ENCODE peak calls at places on chromosomes 3 and 15, in six cellular contexts. One of them, this sample, is unnamed.

GRCh38 chr3:99774467-99774866 is 43.2 kb upstream of the CMSS1 start:
- DNase-seq in NCI-H460: no peak
- DNase-seq in effector CD4-positive, alpha-beta T cell: no peak
- DNase-seq in NCI-H1092: no peak
- DNase-seq in PC-3: peak; percentile 72
- DNase-seq in activated effector memory CD4-positive, alpha-beta T cell treated with Interleukin-2 at 50 U/mL for 16 hours: no peak
- DNase-seq in this sample: peak; percentile 16

GRCh38 chr15:25238716-25239470 is 199.9 kb downstream of the UBE3A start:
- DNase-seq in NCI-H460: no peak
- DNase-seq in effector CD4-positive, alpha-beta T cell: no peak
- DNase-seq in NCI-H1092: no peak
- DNase-seq in PC-3: no peak
- DNase-seq in activated effector memory CD4-positive, alpha-beta T cell treated with Interleukin-2 at 50 U/mL for 16 hours: no peak
- DNase-seq in this sample: no peak

GRCh38 chr3:78900426-78900825 is 867.4 kb downstream of the ROBO1 start:
- DNase-seq in NCI-H460: no peak
- DNase-seq in effector CD4-positive, alpha-beta T cell: no peak
- DNase-seq in NCI-H1092: no peak
- DNase-seq in PC-3: no peak
- DNase-seq in activated effector memory CD4-positive, alpha-beta T cell treated with Interleukin-2 at 50 U/mL for 16 hours: no peak
- DNase-seq in this sample: no peak

GRCh38 chr3:141933421-141934300 is 57.2 kb downstream of the ATP1B3 start:
- DNase-seq in NCI-H460: no peak
- DNase-seq in effector CD4-positive, alpha-beta T cell: no peak
- DNase-seq in NCI-H1092: no peak
- DNase-seq in PC-3: no peak
- DNase-seq in activated effector memory CD4-positive, alpha-beta T cell treated with Interleukin-2 at 50 U/mL for 16 hours: no peak
- DNase-seq in this sample: no peak

GRCh38 chr3:122306622-122306953 is 18.5 kb upstream of the CSTA start:
- DNase-seq in NCI-H460: no peak
- DNase-seq in effector CD4-positive, alpha-beta T cell: no peak
- DNase-seq in NCI-H1092: no peak
- DNase-seq in PC-3: no peak
- DNase-seq in activated effector memory CD4-positive, alpha-beta T cell treated with Interleukin-2 at 50 U/mL for 16 hours: no peak
- DNase-seq in this sample: no peak

GRCh38 chr15:80778964-80779657 is at the start of gene CEMIP:
- DNase-seq in NCI-H460: peak; percentile 51
- DNase-seq in effector CD4-positive, alpha-beta T cell: no peak
- DNase-seq in NCI-H1092: peak; percentile 53
- DNase-seq in PC-3: peak; percentile 77
- DNase-seq in activated effector memory CD4-positive, alpha-beta T cell treated with Interleukin-2 at 50 U/mL for 16 hours: no peak
- DNase-seq in this sample: peak; percentile 67

GRCh38 chr3:33113772-33114621 is at the start of gene CRTAP:
- DNase-seq in NCI-H460: peak; percentile 85
- DNase-seq in effector CD4-positive, alpha-beta T cell: peak; percentile 74
- DNase-seq in NCI-H1092: peak; percentile 57
- DNase-seq in PC-3: peak; percentile 93
- DNase-seq in activated effector memory CD4-positive, alpha-beta T cell treated with Interleukin-2 at 50 U/mL for 16 hours: peak; percentile 87
- DNase-seq in this sample: peak; percentile 82

GRCh38 chr15:86163771-86164170 is 84.1 kb downstream of the AGBL1 start:
- DNase-seq in NCI-H460: no peak
- DNase-seq in effector CD4-positive, alpha-beta T cell: no peak
- DNase-seq in NCI-H1092: no peak
- DNase-seq in PC-3: no peak
- DNase-seq in activated effector memory CD4-positive, alpha-beta T cell treated with Interleukin-2 at 50 U/mL for 16 hours: no peak
- DNase-seq in this sample: no peak

GRCh38 chr3:69806735-69807438 is 67.6 kb downstream of the MITF start:
- DNase-seq in NCI-H460: no peak
- DNase-seq in effector CD4-positive, alpha-beta T cell: no peak
- DNase-seq in NCI-H1092: no peak
- DNase-seq in PC-3: peak; percentile 71
- DNase-seq in activated effector memory CD4-positive, alpha-beta T cell treated with Interleukin-2 at 50 U/mL for 16 hours: no peak
- DNase-seq in this sample: no peak

GRCh38 chr3:159669024-159669476 is 319.6 kb upstream of the IL12A start:
- DNase-seq in NCI-H460: no peak
- DNase-seq in effector CD4-positive, alpha-beta T cell: no peak
- DNase-seq in NCI-H1092: no peak
- DNase-seq in PC-3: peak; percentile 10
- DNase-seq in activated effector memory CD4-positive, alpha-beta T cell treated with Interleukin-2 at 50 U/mL for 16 hours: no peak
- DNase-seq in this sample: peak; percentile 93

GRCh38 chr3:71724584-71725278 is 471 bp downstream of the EIF4E3 start:
- DNase-seq in NCI-H460: no peak
- DNase-seq in effector CD4-positive, alpha-beta T cell: no peak
- DNase-seq in NCI-H1092: no peak
- DNase-seq in PC-3: peak; percentile 23
- DNase-seq in activated effector memory CD4-positive, alpha-beta T cell treated with Interleukin-2 at 50 U/mL for 16 hours: no peak
- DNase-seq in this sample: no peak

GRCh38 chr3:113132571-113132996 is 78.8 kb upstream of the BOC start:
- DNase-seq in NCI-H460: no peak
- DNase-seq in effector CD4-positive, alpha-beta T cell: no peak
- DNase-seq in NCI-H1092: no peak
- DNase-seq in PC-3: peak; percentile 74
- DNase-seq in activated effector memory CD4-positive, alpha-beta T cell treated with Interleukin-2 at 50 U/mL for 16 hours: no peak
- DNase-seq in this sample: peak; percentile 25

GRCh38 chr3:34056951-34057390 is 258.5 kb downstream of the PDCD6IP start:
- DNase-seq in NCI-H460: peak; percentile 30
- DNase-seq in effector CD4-positive, alpha-beta T cell: no peak
- DNase-seq in NCI-H1092: no peak
- DNase-seq in PC-3: no peak
- DNase-seq in activated effector memory CD4-positive, alpha-beta T cell treated with Interleukin-2 at 50 U/mL for 16 hours: no peak
- DNase-seq in this sample: peak; percentile 66

GRCh38 chr3:65871305-65872141 is 167.2 kb downstream of the MAGI1 start:
- DNase-seq in NCI-H460: no peak
- DNase-seq in effector CD4-positive, alpha-beta T cell: no peak
- DNase-seq in NCI-H1092: peak; percentile 67
- DNase-seq in PC-3: no peak
- DNase-seq in activated effector memory CD4-positive, alpha-beta T cell treated with Interleukin-2 at 50 U/mL for 16 hours: no peak
- DNase-seq in this sample: no peak

GRCh38 chr15:76996526-76997401 is 1.8 kb downstream of the PSTPIP1 start:
- DNase-seq in NCI-H460: no peak
- DNase-seq in effector CD4-positive, alpha-beta T cell: peak; percentile 35
- DNase-seq in NCI-H1092: no peak
- DNase-seq in PC-3: peak; percentile 41
- DNase-seq in activated effector memory CD4-positive, alpha-beta T cell treated with Interleukin-2 at 50 U/mL for 16 hours: peak; percentile 62
- DNase-seq in this sample: no peak

GRCh38 chr3:116886202-116886893 is 176.8 kb downstream of the TUSC7 start:
- DNase-seq in NCI-H460: no peak
- DNase-seq in effector CD4-positive, alpha-beta T cell: no peak
- DNase-seq in NCI-H1092: no peak
- DNase-seq in PC-3: no peak
- DNase-seq in activated effector memory CD4-positive, alpha-beta T cell treated with Interleukin-2 at 50 U/mL for 16 hours: no peak
- DNase-seq in this sample: no peak

GRCh38 chr15:77004189-77004588 is 9.3 kb downstream of the PSTPIP1 start:
- DNase-seq in NCI-H460: no peak
- DNase-seq in effector CD4-positive, alpha-beta T cell: no peak
- DNase-seq in NCI-H1092: no peak
- DNase-seq in PC-3: no peak
- DNase-seq in activated effector memory CD4-positive, alpha-beta T cell treated with Interleukin-2 at 50 U/mL for 16 hours: no peak
- DNase-seq in this sample: no peak

GRCh38 chr15:39281094-39281493 is 299.8 kb upstream of the THBS1 start:
- DNase-seq in NCI-H460: no peak
- DNase-seq in effector CD4-positive, alpha-beta T cell: no peak
- DNase-seq in NCI-H1092: no peak
- DNase-seq in PC-3: no peak
- DNase-seq in activated effector memory CD4-positive, alpha-beta T cell treated with Interleukin-2 at 50 U/mL for 16 hours: no peak
- DNase-seq in this sample: no peak

GRCh38 chr3:48435774-48436476 is 4.0 kb downstream of the CCDC51 start:
- DNase-seq in NCI-H460: peak; percentile 80
- DNase-seq in effector CD4-positive, alpha-beta T cell: peak; percentile 84
- DNase-seq in NCI-H1092: peak; percentile 60
- DNase-seq in PC-3: peak; percentile 88
- DNase-seq in activated effector memory CD4-positive, alpha-beta T cell treated with Interleukin-2 at 50 U/mL for 16 hours: peak; percentile 77
- DNase-seq in this sample: peak; percentile 72

GRCh38 chr15:48556159-48556897 is 89.2 kb downstream of the FBN1 start:
- DNase-seq in NCI-H460: no peak
- DNase-seq in effector CD4-positive, alpha-beta T cell: no peak
- DNase-seq in NCI-H1092: no peak
- DNase-seq in PC-3: no peak
- DNase-seq in activated effector memory CD4-positive, alpha-beta T cell treated with Interleukin-2 at 50 U/mL for 16 hours: no peak
- DNase-seq in this sample: no peak

GRCh38 chr15:84142888-84143337 is 92.7 kb upstream of the GOLGA6L4 start:
- DNase-seq in NCI-H460: peak; percentile 86
- DNase-seq in effector CD4-positive, alpha-beta T cell: peak; percentile 70
- DNase-seq in NCI-H1092: peak; percentile 51
- DNase-seq in PC-3: peak; percentile 89
- DNase-seq in activated effector memory CD4-positive, alpha-beta T cell treated with Interleukin-2 at 50 U/mL for 16 hours: peak; percentile 60
- DNase-seq in this sample: peak; percentile 22

GRCh38 chr15:85073556-85074194 is 92.0 kb downstream of the PDE8A start:
- DNase-seq in NCI-H460: peak; percentile 14
- DNase-seq in effector CD4-positive, alpha-beta T cell: no peak
- DNase-seq in NCI-H1092: no peak
- DNase-seq in PC-3: peak; percentile 22
- DNase-seq in activated effector memory CD4-positive, alpha-beta T cell treated with Interleukin-2 at 50 U/mL for 16 hours: no peak
- DNase-seq in this sample: peak; percentile 21